ENCODE peak calls at places on chromosome 2, in six cellular contexts. P, B, D, V, U and H are unnamed samples.

GRCh38 chr2:46669996-46670793 is 190.8 kb downstream of the TMEM247 start:
- DNase-seq in P (peak; percentile 40), B (no peak), D (no peak), V (no peak), U (no peak), H (no peak)

GRCh38 chr2:27765621-27766286 is 5.8 kb upstream of the MRPL33 start:
- DNase-seq in P (peak; percentile 37), B (peak; percentile 54), D (peak; percentile 57), V (no peak), U (no peak), H (no peak)

GRCh38 chr2:236516708-236517107 is 52.9 kb upstream of the ACKR3 start:
- DNase-seq in P (no peak), B (no peak), D (no peak), V (no peak), U (no peak), H (no peak)

GRCh38 chr2:72915907-72916742 is 1.2 kb upstream of the EMX1 start:
- DNase-seq in P (peak; percentile 68), B (peak; percentile 66), D (no peak), V (peak; percentile 60), U (no peak), H (peak; percentile 49)

GRCh38 chr2:120771556-120772208 is 36.0 kb downstream of the GLI2 start:
- DNase-seq in P (peak; percentile 44), B (no peak), D (no peak), V (no peak), U (no peak), H (peak; percentile 10)

GRCh38 chr2:225207471-225207870 is 165.2 kb upstream of the DOCK10 start:
- DNase-seq in P (no peak), B (no peak), D (no peak), V (no peak), U (no peak), H (no peak)

GRCh38 chr2:84939426-84940087 is 31.4 kb upstream of the KCMF1 start:
- DNase-seq in P (peak; percentile 49), B (no peak), D (no peak), V (no peak), U (peak; percentile 99), H (peak; percentile 89)

GRCh38 chr2:37858197-37858711 is 66.8 kb upstream of the RMDN2 start:
- DNase-seq in P (peak; percentile 19), B (no peak), D (no peak), V (no peak), U (no peak), H (no peak)

DNA sequence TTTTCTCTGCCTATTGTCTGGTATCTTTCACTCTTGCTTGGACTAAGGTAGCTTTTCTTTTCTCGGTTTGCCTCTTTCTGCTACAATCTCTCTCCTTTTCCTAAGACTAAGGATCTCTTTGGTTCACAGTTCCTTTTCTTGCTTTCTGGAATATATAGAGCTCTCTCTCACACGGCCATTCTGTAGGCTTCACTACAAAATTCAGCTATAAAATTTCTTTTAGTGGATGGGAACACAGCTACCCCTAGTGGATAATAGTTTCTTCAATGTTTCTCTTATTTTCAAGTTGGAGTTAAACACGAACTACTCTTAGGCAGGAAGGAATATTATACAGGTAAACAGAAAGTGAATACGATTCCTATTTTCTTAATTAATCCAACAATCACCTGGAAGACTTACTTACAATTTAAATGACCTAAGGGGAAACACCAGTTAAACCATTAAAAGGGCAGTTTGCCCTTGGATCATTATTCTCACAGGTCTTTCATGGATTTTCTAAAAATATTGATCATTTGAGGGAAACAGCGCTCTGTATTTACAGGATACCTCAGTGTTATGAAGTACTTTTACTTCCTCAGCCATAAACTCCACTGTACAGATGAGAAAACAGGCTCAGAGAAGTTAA is 140.5 kb downstream of the LRP2 start:
- DNase-seq in P (peak; percentile 21), B (peak; percentile 71), D (peak; percentile 63), V (no peak), U (no peak), H (peak; percentile 68)
- TF ChIP-seq CTCF in P (peak; percentile 61), B (peak; percentile 57), D (peak; percentile 34), V (peak; percentile 21), U (peak; percentile 23), H (peak; percentile 48)

GRCh38 chr2:45168731-45169338 is 159.6 kb upstream of the SIX2 start:
- DNase-seq in P (peak; percentile 46), B (no peak), D (peak; percentile 36), V (no peak), U (no peak), H (peak; percentile 71)
- TF ChIP-seq MAX in P (peak; percentile 85), B (no peak), D (no peak), V (no peak), U (no peak), H (no peak)

GRCh38 chr2:62443886-62444285 is 62.1 kb downstream of the TMEM17 start:
- DNase-seq in P (no peak), B (peak; percentile 45), D (no peak), V (peak; percentile 25), U (no peak), H (peak; percentile 45)

GRCh38 chr2:62443471-62443870 is 62.5 kb downstream of the TMEM17 start:
- DNase-seq in P (no peak), B (no peak), D (no peak), V (no peak), U (no peak), H (no peak)

GRCh38 chr2:62450716-62451191 is 55.2 kb downstream of the TMEM17 start:
- DNase-seq in P (no peak), B (no peak), D (no peak), V (peak; percentile 85), U (no peak), H (no peak)

GRCh38 chr2:62446491-62446890 is 59.5 kb downstream of the TMEM17 start:
- DNase-seq in P (no peak), B (no peak), D (no peak), V (no peak), U (no peak), H (no peak)

GRCh38 chr2:62447411-62447810 is 58.6 kb downstream of the TMEM17 start:
- DNase-seq in P (no peak), B (no peak), D (no peak), V (no peak), U (no peak), H (no peak)
- TF ChIP-seq MYC in P (no peak), B (no peak), D (no peak), V (no peak), U (no peak), H (no peak)

GRCh38 chr2:97869722-97870346 is 125.9 kb downstream of the TMEM131 start:
- DNase-seq in P (no peak), B (no peak), D (no peak), V (no peak), U (no peak), H (no peak)

GRCh38 chr2:97868986-97869721 is 126.6 kb downstream of the TMEM131 start:
- DNase-seq in P (peak; percentile 85), B (peak; percentile 4), D (peak; percentile 95), V (peak; percentile 87), U (no peak), H (peak; percentile 51)

GRCh38 chr2:97871096-97871780 is 124.5 kb downstream of the TMEM131 start:
- DNase-seq in P (peak; percentile 29), B (peak; percentile 3), D (peak; percentile 8), V (peak; percentile 25), U (no peak), H (no peak)

DNA sequence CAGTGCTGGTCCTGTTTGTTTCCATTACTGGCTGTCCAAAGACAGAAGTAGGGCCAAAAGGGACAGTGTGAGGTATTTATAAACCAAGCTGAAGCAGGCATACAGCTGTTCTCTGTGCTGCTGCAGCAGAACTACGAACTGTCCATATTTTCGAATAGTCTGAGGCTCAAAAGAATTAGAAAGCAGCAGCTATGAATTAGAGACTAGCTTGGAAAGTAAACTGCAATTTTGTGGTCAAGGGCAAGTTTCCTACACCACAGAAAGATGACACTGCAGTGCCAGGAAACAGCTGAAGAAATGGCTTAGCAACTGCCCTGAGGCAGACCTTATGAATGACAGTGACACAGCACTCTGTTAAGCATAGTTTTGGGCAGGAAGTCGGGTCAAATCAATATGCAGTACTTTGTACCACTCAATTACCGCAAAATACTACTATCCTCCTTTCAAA is 125.3 kb downstream of the TMEM131 start:
- DNase-seq in P (peak; percentile 41), B (peak; percentile 46), D (peak; percentile 33), V (peak; percentile 65), U (peak; percentile 87), H (peak; percentile 94)
- TF ChIP-seq CTCF in P (no peak), B (no peak), D (no peak), V (peak; percentile 32), U (no peak), H (no peak)

GRCh38 chr2:133755515-133756311 is 187.4 kb upstream of the NCKAP5 start:
- DNase-seq in P (no peak), B (no peak), D (peak; percentile 94), V (no peak), U (no peak), H (no peak)

GRCh38 chr2:133756833-133757232 is 188.6 kb upstream of the NCKAP5 start:
- DNase-seq in P (no peak), B (no peak), D (no peak), V (no peak), U (no peak), H (no peak)

GRCh38 chr2:133765693-133766092 is 197.4 kb upstream of the NCKAP5 start:
- DNase-seq in P (peak; percentile 58), B (no peak), D (no peak), V (peak; percentile 88), U (no peak), H (no peak)

GRCh38 chr2:133766164-133766832 is 198.0 kb upstream of the NCKAP5 start:
- DNase-seq in P (no peak), B (no peak), D (no peak), V (no peak), U (no peak), H (no peak)

GRCh38 chr2:133760366-133760765 is 192.1 kb upstream of the NCKAP5 start:
- DNase-seq in P (no peak), B (no peak), D (no peak), V (no peak), U (no peak), H (no peak)
- TF ChIP-seq MAX in P (no peak), B (no peak), D (no peak), V (no peak), U (no peak), H (no peak)